ENCODE peak calls at places on chromosomes 7 and 10, in six cellular contexts. O is cardiac muscle cell; Q is pancreas; G is brain microvascular endothelial cell; W is fibroblast of lung; L is naive thymus-derived CD4-positive, alpha-beta T cell. N is an unnamed sample.

GRCh38 chr10:93160829-93161228 is 87.1 kb downstream of the CYP26A1 start:
- DNase-seq in O (no peak), Q (no peak), G (peak; percentile 73), W (peak; percentile 94), L (no peak), N (peak; percentile 74)

GRCh38 chr7:70156052-70156451 is 557.8 kb downstream of the AUTS2 start:
- DNase-seq in O (no peak), Q (no peak), G (no peak), W (no peak), L (no peak), N (no peak)

GRCh38 chr7:42662862-42663261 is 249.0 kb downstream of the C7orf25 start:
- DNase-seq in O (no peak), Q (no peak), G (no peak), W (no peak), L (no peak), N (no peak)

GRCh38 chr7:12518920-12519681 is 51.4 kb upstream of the SCIN start:
- DNase-seq in O (peak; percentile 25), Q (no peak), G (no peak), W (peak; percentile 7), L (no peak), N (no peak)

GRCh38 chr7:157482517-157483120 is 145.8 kb downstream of the DNAJB6 start:
- DNase-seq in O (no peak), Q (no peak), G (no peak), W (no peak), L (no peak), N (no peak)

GRCh38 chr10:118873080-118873737 is 118.4 kb upstream of the CACUL1 start:
- DNase-seq in O (peak; percentile 1), Q (no peak), G (peak; percentile 22), W (peak; percentile 35), L (no peak), N (no peak)

GRCh38 chr10:108783897-108784296 is 1139.4 kb downstream of the XPNPEP1 start:
- DNase-seq in O (no peak), Q (no peak), G (peak; percentile 0), W (peak; percentile 60), L (no peak), N (no peak)

GRCh38 chr10:111037868-111038267 is 39.0 kb upstream of the ADRA2A start:
- DNase-seq in O (no peak), Q (no peak), G (no peak), W (no peak), L (no peak), N (no peak)

GRCh38 chr10:131681656-131682055 is 219.2 kb upstream of the PPP2R2D start:
- DNase-seq in O (no peak), Q (peak; percentile 29), G (no peak), W (no peak), L (no peak), N (no peak)

GRCh38 chr10:52568309-52568708 is 204.3 kb downstream of the MBL2 start:
- DNase-seq in O (no peak), Q (no peak), G (no peak), W (no peak), L (no peak), N (no peak)

GRCh38 chr10:79342811-79343541 is 4.3 kb upstream of the PPIF start:
- DNase-seq in O (peak; percentile 21), Q (no peak), G (no peak), W (no peak), L (no peak), N (no peak)

GRCh38 chr7:16509829-16510228 is 16.8 kb upstream of the LRRC72 start:
- DNase-seq in O (no peak), Q (no peak), G (no peak), W (no peak), L (no peak), N (no peak)

GRCh38 chr7:45601094-45601493 is 26.9 kb downstream of the ADCY1 start:
- DNase-seq in O (no peak), Q (peak; percentile 18), G (no peak), W (no peak), L (no peak), N (no peak)

GRCh38 chr7:138663741-138664710 is 37.1 kb downstream of the SVOPL start:
- DNase-seq in O (peak; percentile 51), Q (peak; percentile 58), G (peak; percentile 15), W (no peak), L (no peak), N (no peak)

GRCh38 chr10:80202934-80203834 is 2.2 kb downstream of the ANXA11 start:
- DNase-seq in O (peak; percentile 73), Q (no peak), G (peak; percentile 94), W (peak; percentile 93), L (no peak), N (peak; percentile 76)

GRCh38 chr7:99557196-99557607 is 1.2 kb upstream of the ZNF655 start:
- DNase-seq in O (no peak), Q (no peak), G (no peak), W (no peak), L (no peak), N (no peak)

GRCh38 chr7:99554929-99555328 is 3.0 kb upstream of the FAM200A start:
- DNase-seq in O (no peak), Q (no peak), G (no peak), W (no peak), L (no peak), N (no peak)

GRCh38 chr7:99559276-99559915 is 954 bp downstream of the ZNF655 start:
- DNase-seq in O (no peak), Q (no peak), G (no peak), W (peak; percentile 50), L (no peak), N (no peak)

GRCh38 chr7:99558306-99559275 is at the start of gene ZNF655:
- DNase-seq in O (peak; percentile 96), Q (peak; percentile 93), G (peak; percentile 88), W (peak; percentile 87), L (peak; percentile 85), N (no peak)

GRCh38 chr7:99557940-99558305 is 519 bp upstream of the ZNF655 start:
- DNase-seq in O (no peak), Q (no peak), G (no peak), W (no peak), L (no peak), N (no peak)
- H3K36me3 ChIP-seq in O (peaks cover 19% of the 10 kb centered on the region), Q (peaks cover 27% of the 10 kb centered on the region), G (peaks cover 23% of the 10 kb centered on the region), W (peaks cover 14% of the 10 kb centered on the region), L (peaks cover 17% of the 10 kb centered on the region), N (peaks cover 17% of the 10 kb centered on the region)

DNA sequence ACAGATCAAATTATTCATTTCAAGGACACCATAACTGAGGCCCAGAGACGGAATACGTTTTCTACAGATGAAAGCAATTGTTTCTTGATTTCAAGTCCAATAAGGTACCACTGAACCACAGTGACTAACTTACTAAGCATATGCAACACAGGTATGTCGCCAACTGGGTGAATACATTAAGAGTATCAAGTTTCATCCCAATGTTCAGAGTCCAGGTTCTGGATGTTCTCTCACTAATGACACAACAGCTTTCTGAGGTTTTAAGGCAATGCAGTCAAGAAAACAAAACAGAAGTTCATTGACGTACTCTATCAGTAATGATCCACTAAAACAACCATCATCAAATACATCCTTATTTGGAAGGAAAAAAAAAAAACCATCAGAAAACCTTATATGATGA is 35.8 kb downstream of the NSUN6 start:
- DNase-seq in O (no peak), Q (no peak), G (no peak), W (no peak), L (no peak), N (no peak)
- H3K36me3 ChIP-seq in O (peaks cover 6% of the 10 kb centered on the region), Q (peaks cover 5% of the 10 kb centered on the region), G (no peaks in the 10 kb centered on the region), W (no peaks in the 10 kb centered on the region), L (peaks cover 3% of the 10 kb centered on the region), N (no peaks in the 10 kb centered on the region)

GRCh38 chr10:112963835-112964234 is 13.8 kb downstream of the TCF7L2 start:
- DNase-seq in O (no peak), Q (no peak), G (peak; percentile 46), W (peak; percentile 40), L (no peak), N (no peak)
- H3K36me3 ChIP-seq in O (no peaks in the 10 kb centered on the region), Q (no peaks in the 10 kb centered on the region), G (no peaks in the 10 kb centered on the region), W (peaks cover 2% of the 10 kb centered on the region), L (no peaks in the 10 kb centered on the region), N (peaks cover 5% of the 10 kb centered on the region)

DNA sequence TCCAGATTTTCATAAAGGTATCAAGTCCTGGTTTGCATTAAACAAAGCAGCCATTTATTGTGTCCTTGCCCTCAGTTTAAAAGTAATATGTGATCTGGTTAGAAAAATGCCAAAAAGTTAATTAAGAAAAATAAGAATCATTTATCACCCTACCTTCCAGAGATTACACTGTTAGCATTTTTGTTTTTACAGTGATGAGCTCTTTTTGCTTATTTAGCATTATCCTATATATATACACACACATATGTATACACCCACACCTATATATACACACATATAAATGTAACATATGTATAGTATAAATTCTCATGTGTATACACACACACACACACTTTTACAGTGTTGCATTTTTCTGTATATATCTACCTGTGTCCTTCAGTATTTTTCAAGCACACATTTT is 127.9 kb downstream of the INSYN2A start:
- DNase-seq in O (no peak), Q (no peak), G (no peak), W (no peak), L (no peak), N (no peak)
- H3K36me3 ChIP-seq in O (peaks cover 2% of the 10 kb centered on the region), Q (peaks cover 11% of the 10 kb centered on the region), G (peaks cover 18% of the 10 kb centered on the region), W (peaks cover 3% of the 10 kb centered on the region), L (no peaks in the 10 kb centered on the region), N (peaks cover 15% of the 10 kb centered on the region)

DNA sequence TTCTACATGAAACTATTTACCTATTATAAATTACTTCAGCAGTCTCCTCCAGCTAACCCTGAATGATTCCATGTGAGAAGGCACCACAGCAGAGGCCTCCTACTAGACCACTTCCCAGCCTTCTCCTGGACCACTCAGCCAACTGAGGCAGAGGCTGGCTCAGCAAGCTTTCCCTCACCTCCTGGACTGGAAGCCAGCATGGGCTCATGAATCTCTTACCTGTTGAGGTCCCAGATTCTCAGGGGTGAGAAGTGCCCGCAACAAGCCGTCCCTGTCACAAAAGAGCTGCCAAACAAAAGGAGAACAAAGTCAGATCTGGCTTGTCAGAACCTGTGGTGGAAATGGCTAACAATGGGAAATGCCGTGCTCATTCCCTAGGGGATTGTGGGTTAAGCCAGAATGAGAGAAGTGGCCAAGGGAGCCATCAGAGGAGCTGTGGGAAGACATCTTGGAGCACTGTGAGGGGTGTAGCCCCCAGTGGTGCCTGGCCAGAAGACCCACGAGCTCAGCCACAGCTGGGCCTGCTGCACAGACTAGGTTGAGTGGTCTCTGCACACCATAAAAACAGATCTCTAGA is 36.5 kb downstream of the DPCD start:
- DNase-seq in O (no peak), Q (peak; percentile 25), G (no peak), W (no peak), L (no peak), N (no peak)
- H3K36me3 ChIP-seq in O (peaks cover 13% of the 10 kb centered on the region), Q (peaks cover 9% of the 10 kb centered on the region), G (no peaks in the 10 kb centered on the region), W (peaks cover 2% of the 10 kb centered on the region), L (no peaks in the 10 kb centered on the region), N (peaks cover 4% of the 10 kb centered on the region)

GRCh38 chr10:43176271-43176670 is 38.0 kb downstream of the CSGALNACT2 start:
- DNase-seq in O (no peak), Q (no peak), G (no peak), W (peak; percentile 23), L (no peak), N (no peak)
- H3K36me3 ChIP-seq in O (peaks cover 15% of the 10 kb centered on the region), Q (peaks cover 12% of the 10 kb centered on the region), G (peaks cover 44% of the 10 kb centered on the region), W (peaks cover 8% of the 10 kb centered on the region), L (peaks cover 13% of the 10 kb centered on the region), N (peaks cover 8% of the 10 kb centered on the region)